ENCODE peak calls at places on chromosomes 4 and X, in eight cellular contexts. X, D, E, M, R, C, F and J are unnamed samples.
A peak's percentile ranks its signal among the peaks of the same experiment; 100 is the strongest.

GRCh38 chrX:65750674-65751469 is 83.4 kb downstream of the MSN start:
- DNase-seq in D (no peak), R (no peak), X (peak; percentile 12), F (no peak), M (no peak), C (no peak), E (no peak), J (no peak)

GRCh38 chr4:22473268-22473667 is 42.6 kb downstream of the ADGRA3 start:
- DNase-seq in E (no peak), C (no peak), D (peak; percentile 59), R (no peak), F (peak; percentile 89), X (peak; percentile 41), M (peak; percentile 75), J (peak; percentile 50)

GRCh38 chrX:2520539-2520938 is 19.8 kb upstream of the DHRSX start:
- DNase-seq in X (no peak), F (no peak), D (no peak), C (no peak), E (no peak), M (no peak), R (no peak), J (no peak)

GRCh38 chr4:47209833-47210232 is 178.5 kb downstream of the GABRB1 start:
- DNase-seq in X (peak; percentile 42), E (no peak), C (no peak), D (no peak), F (peak; percentile 72), R (no peak), M (peak; percentile 90), J (peak; percentile 51)

GRCh38 chrX:110304884-110305283 is 13.0 kb downstream of the AMMECR1 start:
- DNase-seq in X (no peak), C (no peak), D (no peak), R (no peak), E (no peak), M (no peak), F (no peak), J (no peak)

GRCh38 chrX:117743469-117744251 is 372.9 kb downstream of the KLHL13 start:
- DNase-seq in F (peak; percentile 35), D (no peak), X (no peak), E (no peak), M (peak; percentile 1), R (no peak), C (no peak), J (no peak)

GRCh38 chr4:41213563-41214157 is 682 bp downstream of the APBB2 start:
- DNase-seq in D (no peak), F (peak; percentile 31), M (no peak), R (no peak), X (no peak), E (no peak), C (no peak), J (no peak)

GRCh38 chrX:50635162-50635561 is 164.5 kb upstream of the DGKK start:
- DNase-seq in R (no peak), C (no peak), E (no peak), F (no peak), M (no peak), D (no peak), X (no peak), J (no peak)

GRCh38 chr4:72969957-72970356 is 99.6 kb downstream of the COX18 start:
- DNase-seq in X (peak; percentile 35), E (no peak), D (no peak), M (peak; percentile 9), C (no peak), F (no peak), R (no peak), J (no peak)

GRCh38 chr4:23485793-23486192 is 404.1 kb downstream of the PPARGC1A start:
- DNase-seq in F (no peak), E (no peak), D (no peak), M (no peak), C (no peak), R (no peak), X (no peak), J (no peak)

GRCh38 chr4:73446336-73446938 is 10.4 kb downstream of the AFP start:
- DNase-seq in D (peak; percentile 7), F (peak; percentile 68), C (no peak), M (peak; percentile 63), E (no peak), X (peak; percentile 46), R (no peak), J (no peak)

GRCh38 chr4:113064244-113064643 is 14.8 kb downstream of the ANK2 start:
- DNase-seq in R (no peak), M (no peak), X (no peak), E (no peak), D (no peak), C (no peak), F (no peak), J (no peak)

GRCh38 chr4:84336964-84337705 is 162.0 kb downstream of the NKX6-1 start:
- DNase-seq in D (no peak), M (no peak), E (no peak), X (no peak), C (no peak), R (no peak), F (no peak), J (no peak)

GRCh38 chrX:19332983-19333382 is 10.7 kb upstream of the PDHA1 start:
- DNase-seq in R (no peak), M (peak; percentile 3), C (no peak), D (no peak), E (no peak), F (no peak), X (peak; percentile 27), J (no peak)

GRCh38 chr4:6746721-6747689 is 31.0 kb downstream of the BLOC1S4 start:
- DNase-seq in X (no peak), C (no peak), R (peak; percentile 88), F (no peak), D (no peak), M (no peak), E (no peak), J (no peak)

GRCh38 chr4:111641813-111642579 is 503.3 kb upstream of the FAM241A start:
- DNase-seq in R (peak; percentile 55), M (peak; percentile 86), D (peak; percentile 58), C (no peak), F (peak; percentile 92), E (no peak), X (peak; percentile 95), J (peak; percentile 82)

GRCh38 chr4:22515145-22515887 is 550 bp downstream of the ADGRA3 start:
- DNase-seq in C (no peak), F (peak; percentile 78), X (peak; percentile 52), D (no peak), M (peak; percentile 64), E (peak; percentile 14), R (peak; percentile 52), J (no peak)

GRCh38 chrX:71103110-71103983 is 3.2 kb downstream of the CXorf65 start:
- DNase-seq in F (no peak), E (no peak), D (no peak), R (no peak), C (no peak), X (no peak), M (no peak), J (no peak)

GRCh38 chr4:76883147-76883546 is 14.8 kb downstream of the SOWAHB start:
- DNase-seq in X (no peak), M (peak; percentile 81), C (no peak), R (no peak), F (peak; percentile 83), E (no peak), D (peak; percentile 58), J (peak; percentile 81)

GRCh38 chrX:43804021-43804420 is 78.2 kb downstream of the MAOB start:
- DNase-seq in M (no peak), F (peak; percentile 2), D (no peak), C (no peak), R (no peak), E (no peak), X (no peak), J (no peak)

GRCh38 chr4:123398151-123398802 is 1.7 kb downstream of the SPRY1 start:
- DNase-seq in R (peak; percentile 63), X (peak; percentile 60), F (peak; percentile 80), M (peak; percentile 62), E (peak; percentile 49), D (no peak), C (peak; percentile 46), J (no peak)

GRCh38 chr4:67327245-67327860 is 217.9 kb downstream of the CENPC start:
- DNase-seq in C (peak; percentile 2), R (peak; percentile 46), F (peak; percentile 64), D (peak; percentile 1), E (no peak), X (peak; percentile 44), M (peak; percentile 42), J (peak; percentile 9)

GRCh38 chr4:8181844-8182243 is 17.2 kb upstream of the SH3TC1 start:
- DNase-seq in X (no peak), M (no peak), F (no peak), C (no peak), E (no peak), R (no peak), D (no peak), J (no peak)

GRCh38 chr4:25667931-25668557 is 12.4 kb downstream of the SLC34A2 start:
- DNase-seq in C (no peak), R (no peak), D (no peak), E (no peak), X (no peak), M (no peak), F (no peak), J (peak; percentile 18)

GRCh38 chr4:183182873-183183725 is 84.0 kb downstream of the WWC2 start:
- DNase-seq in C (peak; percentile 12), X (peak; percentile 83), D (peak; percentile 73), F (peak; percentile 86), R (peak; percentile 47), E (no peak), M (peak; percentile 91), J (peak; percentile 84)

GRCh38 chr4:86218721-86219481 is 141.0 kb downstream of the MAPK10 start:
- DNase-seq in F (peak; percentile 75), E (no peak), R (peak; percentile 32), M (peak; percentile 53), D (no peak), X (peak; percentile 42), C (no peak), J (peak; percentile 13)

GRCh38 chr4:64721106-64721505 is 311.9 kb upstream of the TECRL start:
- DNase-seq in D (no peak), X (no peak), R (no peak), C (no peak), F (no peak), M (no peak), E (no peak), J (no peak)

GRCh38 chrX:71604796-71605568 is 13.3 kb downstream of the CXCR3 start:
- DNase-seq in X (no peak), C (no peak), E (no peak), M (no peak), R (no peak), D (no peak), F (no peak), J (no peak)